ENCODE peak calls at places on chromosomes 4 and X, in eight cellular contexts. E is psoas muscle, I is HCT116, G is breast epithelium, M is hepatocyte, O is thoracic aorta, L is aorta, P is ovary. A is an unnamed sample. For H3K9me3 and H3K36me3, the result is how much of the 10 kb centered on the place peaks cover.

GRCh38 chr4:58515206-58515605 is 1405.0 kb upstream of the IGFBP7 start:
- DNase-seq in E (no peak), O (no peak), G (no peak), M (no peak), P (no peak), I (no peak), L (no peak), A (no peak)

GRCh38 chrX:22634081-22634480 is 361.4 kb downstream of the CBLL2 start:
- DNase-seq in P (no peak), G (no peak), E (no peak), O (no peak), I (no peak), M (no peak), L (no peak), A (no peak)

GRCh38 chr4:6047130-6047673 is 29.0 kb upstream of the C4orf50 start:
- DNase-seq in P (no peak), M (peak), L (peak), O (no peak), I (peak), G (no peak), E (no peak), A (no peak)

GRCh38 chr4:92885632-92886031 is 581.9 kb downstream of the GRID2 start:
- DNase-seq in O (no peak), I (no peak), L (no peak), E (no peak), P (no peak), G (no peak), M (no peak), A (no peak)

GRCh38 chr4:125317526-125317880 is 2.7 kb downstream of the FAT4 start:
- DNase-seq in E (peak), I (no peak), L (peak), M (peak), P (no peak), O (no peak), G (no peak), A (no peak)

GRCh38 chr4:139913398-139913990 is 240.5 kb downstream of the MAML3 start:
- DNase-seq in E (no peak), M (no peak), I (no peak), P (peak), G (no peak), O (no peak), L (no peak), A (no peak)

GRCh38 chrX:136397001-136397400 is 90.7 kb upstream of the BRS3 start:
- DNase-seq in G (no peak), P (no peak), E (no peak), I (no peak), O (no peak), M (no peak), L (no peak), A (no peak)

GRCh38 chr4:139229534-139230039 is 50.4 kb downstream of the MGARP start:
- DNase-seq in I (peak), L (no peak), O (no peak), E (no peak), M (peak), G (no peak), P (no peak), A (no peak)

GRCh38 chr4:155543126-155543765 is 123.4 kb upstream of the GUCY1A1 start:
- DNase-seq in E (no peak), P (no peak), M (no peak), O (no peak), L (no peak), I (no peak), G (no peak), A (no peak)

GRCh38 chrX:63400340-63400739 is 49.2 kb upstream of the SPIN4 start:
- DNase-seq in M (no peak), G (no peak), L (no peak), I (no peak), P (no peak), O (no peak), E (no peak), A (no peak)

GRCh38 chr4:109648266-109648996 is 54.8 kb downstream of the CASP6 start:
- DNase-seq in I (no peak), L (no peak), E (no peak), M (no peak), G (no peak), P (no peak), O (no peak), A (no peak)

GRCh38 chr4:986949-987688 is at the start of gene IDUA:
- DNase-seq in L (peak), I (peak), M (peak), O (no peak), G (peak), E (peak), P (peak), A (no peak)

GRCh38 chr4:118586357-118586790 is 98.8 kb upstream of the METTL14 start:
- DNase-seq in G (no peak), P (peak), M (no peak), I (no peak), E (peak), L (no peak), O (no peak), A (no peak)

GRCh38 chr4:168540865-168541607 is 44.2 kb downstream of the PALLD start:
- DNase-seq in O (no peak), G (no peak), E (no peak), I (peak), P (no peak), L (no peak), M (no peak), A (no peak)

GRCh38 chr4:168537556-168537955 is 40.7 kb downstream of the PALLD start:
- DNase-seq in O (no peak), L (no peak), G (no peak), I (no peak), E (no peak), P (no peak), M (no peak), A (no peak)

GRCh38 chr4:168541608-168541953 is 44.7 kb downstream of the PALLD start:
- DNase-seq in P (no peak), I (peak), E (no peak), O (no peak), L (no peak), M (no peak), G (no peak), A (no peak)

GRCh38 chr4:168537086-168537485 is 40.2 kb downstream of the PALLD start:
- DNase-seq in M (no peak), P (no peak), I (no peak), E (no peak), L (no peak), O (no peak), G (no peak), A (no peak)

GRCh38 chr4:168540086-168540864 is 43.4 kb downstream of the PALLD start:
- DNase-seq in M (no peak), G (no peak), P (no peak), O (no peak), I (peak), L (no peak), E (no peak), A (no peak)
- H3K27ac ChIP-seq in M (no peak), G (no peak), P (no peak), O (no peak), I (peak), L (no peak), E (peak), A (no peak)

GRCh38 chrX:46502848-46503247 is 42.4 kb downstream of the ZNF674 start:
- DNase-seq in O (no peak), E (no peak), L (no peak), M (no peak), I (no peak), P (no peak), G (no peak), A (no peak)
- H3K9me3 ChIP-seq in O (under half), E (under half), L (under half), M (under half), I (under half), P (under half), G (under half), A (under half)

GRCh38 chr4:100269446-100269845 is 79.2 kb upstream of the DDIT4L start:
- DNase-seq in O (no peak), M (no peak), I (no peak), P (no peak), L (no peak), G (no peak), E (no peak), A (no peak)

GRCh38 chr4:100268807-100269206 is 78.5 kb upstream of the DDIT4L start:
- DNase-seq in O (no peak), M (no peak), E (no peak), G (no peak), P (no peak), L (no peak), I (no peak), A (no peak)
- H3K36me3 ChIP-seq in O (under half), M (under half), E (under half), G (under half), P (under half), L (under half), I (under half), A (under half)

GRCh38 chr4:41321216-41321945 is 64.7 kb downstream of the UCHL1 start:
- DNase-seq in P (no peak), L (no peak), G (no peak), M (no peak), O (no peak), I (no peak), E (no peak), A (no peak)
- H3K27ac ChIP-seq in P (no peak), L (no peak), G (no peak), M (no peak), O (no peak), I (no peak), E (no peak), A (no peak)

DNA sequence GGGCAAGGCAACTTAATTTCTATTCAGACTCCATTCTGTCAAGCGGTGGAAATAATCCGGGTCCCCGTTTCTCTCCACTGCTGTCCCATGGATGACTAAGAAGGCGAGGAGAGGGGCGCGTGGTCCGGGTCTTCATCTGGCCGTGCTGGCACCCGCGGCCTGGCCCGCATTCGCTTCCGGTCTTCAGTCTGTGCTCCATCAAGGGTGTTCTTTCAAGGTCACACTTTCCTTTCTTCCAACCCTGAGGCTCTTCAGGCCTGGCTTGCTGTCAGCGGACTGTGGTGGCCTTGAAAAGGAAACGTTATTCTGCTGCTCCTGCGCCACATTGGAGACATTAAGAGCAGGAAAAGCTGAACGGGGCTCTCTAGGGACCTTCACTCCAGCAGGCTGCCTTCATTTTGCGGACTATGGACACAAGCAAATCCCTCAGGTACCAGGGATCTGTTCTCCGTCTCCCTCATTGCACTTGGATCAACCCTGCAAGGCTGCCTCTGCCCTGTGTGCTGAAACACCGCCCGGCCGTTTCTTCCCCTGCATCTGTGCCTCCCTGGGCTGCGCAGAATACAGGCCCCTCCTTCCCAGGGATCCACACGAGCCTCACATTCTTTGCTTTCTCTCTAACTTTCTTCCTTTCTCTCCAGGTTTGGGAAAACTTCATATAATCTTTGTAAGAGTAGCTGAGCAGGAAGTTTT is 5.7 kb upstream of the SLC25A4 start:
- DNase-seq in L (no peak), I (no peak), M (no peak), O (no peak), P (peak), G (no peak), E (no peak), A (no peak)
- H3K9me3 ChIP-seq in L (under half), I (under half), M (under half), O (under half), P (under half), G (under half), E (under half), A (under half)

GRCh38 chr4:182888894-182889293 is 28.3 kb downstream of the DCTD start:
- DNase-seq in L (no peak), E (no peak), M (no peak), G (no peak), P (no peak), I (no peak), O (no peak), A (no peak)
- H3K36me3 ChIP-seq in L (under half), E (under half), M (under half), G (under half), P (under half), I (half or more), O (under half), A (under half)

DNA sequence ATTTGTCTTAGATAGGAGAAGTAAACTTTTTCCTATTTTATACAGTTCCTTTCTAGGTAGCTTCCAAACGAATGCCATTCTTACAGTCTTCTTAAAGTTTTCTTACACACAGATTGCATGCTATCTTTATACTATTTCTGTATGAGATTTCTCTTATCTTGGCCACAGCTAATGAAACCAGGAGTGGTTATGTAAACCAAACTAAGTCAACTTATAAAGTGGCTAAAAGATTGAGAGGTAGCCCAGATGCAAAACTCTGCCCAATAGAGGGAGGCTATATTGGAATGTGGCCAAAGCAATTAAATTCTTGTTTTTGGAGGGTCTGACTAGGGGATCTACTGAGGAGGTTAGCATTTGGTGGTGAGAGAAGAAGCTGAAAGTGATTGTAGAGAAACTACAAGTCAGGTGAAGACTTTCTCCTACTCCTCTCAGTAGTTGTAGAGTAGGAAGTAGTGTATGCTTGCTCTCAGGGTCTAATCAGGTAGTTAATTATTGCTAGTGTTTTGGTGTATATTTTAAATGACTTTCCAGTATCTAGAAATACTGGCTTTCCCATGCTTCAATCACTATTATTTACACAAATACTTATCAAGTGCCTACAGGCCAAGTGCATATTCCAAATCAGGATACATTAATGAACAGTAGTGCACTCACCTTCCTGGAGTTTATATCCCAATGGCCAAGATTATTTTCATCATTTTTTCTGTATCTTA is 104.2 kb upstream of the HPGD start:
- DNase-seq in I (no peak), M (no peak), G (no peak), E (no peak), L (no peak), P (no peak), O (no peak), A (no peak)
- H3K27ac ChIP-seq in I (no peak), M (peak), G (no peak), E (no peak), L (no peak), P (no peak), O (no peak), A (no peak)

GRCh38 chrX:144810539-144810938 is 436.8 kb upstream of the SPANXN1 start:
- DNase-seq in E (no peak), L (no peak), G (no peak), P (no peak), M (no peak), O (no peak), I (no peak), A (no peak)
- H3K9me3 ChIP-seq in E (under half), L (under half), G (under half), P (under half), M (under half), O (under half), I (under half), A (under half)